ENCODE peak calls at places on chromosome 1, in eight cellular contexts. M is GM03348, V is skeletal muscle cell, C is AG08396, D is G401, I is midbrain, G is GDM1, L is EL. S is an unnamed sample.

GRCh38 chr1:9589719-9590157 is 1.0 kb downstream of the TMEM201 start:
- DNase-seq in M (no peak), V (no peak), C (peak), D (no peak), I (no peak), G (no peak), L (peak), S (peak)

GRCh38 chr1:231337043-231337471 is 595 bp downstream of the EXOC8 start:
- DNase-seq in M (no peak), V (no peak), C (no peak), D (peak), I (no peak), G (no peak), L (peak), S (peak)

GRCh38 chr1:31626451-31627202 is 9.1 kb downstream of the HCRTR1 start:
- DNase-seq in M (peak), V (no peak), C (peak), D (peak), I (no peak), G (no peak), L (peak), S (peak)

GRCh38 chr1:217968085-217968484 is 317.0 kb upstream of the RRP15 start:
- DNase-seq in M (no peak), V (no peak), C (no peak), D (no peak), I (no peak), G (no peak), L (no peak), S (no peak)

GRCh38 chr1:221708076-221708571 is 33.8 kb downstream of the DUSP10 start:
- DNase-seq in M (no peak), V (no peak), C (no peak), D (peak), I (peak), G (peak), L (peak), S (peak)

GRCh38 chr1:207838156-207839082 is 72.5 kb downstream of the CD34 start:
- DNase-seq in M (no peak), V (no peak), C (no peak), D (peak), I (peak), G (no peak), L (no peak), S (no peak)

GRCh38 chr1:204484948-204485347 is 9.7 kb downstream of the PIK3C2B start:
- DNase-seq in M (no peak), V (no peak), C (no peak), D (no peak), I (no peak), G (no peak), L (no peak), S (no peak)

GRCh38 chr1:53656062-53656915 is 82.7 kb downstream of the GLIS1 start:
- DNase-seq in M (peak), V (peak), C (peak), D (peak), I (no peak), G (peak), L (peak), S (peak)

GRCh38 chr1:10661453-10661852 is 135.0 kb downstream of the CASZ1 start:
- DNase-seq in M (no peak), V (no peak), C (no peak), D (no peak), I (no peak), G (no peak), L (no peak), S (no peak)

GRCh38 chr1:153422450-153423068 is 6.2 kb downstream of the S100A7A start:
- DNase-seq in M (peak), V (peak), C (peak), D (peak), I (peak), G (peak), L (peak), S (peak)

S was measured in adipocyte.